ENCODE peak calls at places on chromosomes 2 and 18, in five cellular contexts. One of them, this sample, is unnamed.

GRCh38 chr2:63424329-63425078 is 163.8 kb downstream of the WDPCP start:
- DNase-seq in cardiac fibroblast: peak; percentile 53
- DNase-seq in ascending aorta: no peak
- DNase-seq in fibroblast of lung: peak; percentile 59
- DNase-seq in fibroblast of the aortic adventitia: peak; percentile 36
- DNase-seq in this sample: peak; percentile 61

GRCh38 chr2:10080536-10081304 is 509 bp upstream of the CYS1 start:
- DNase-seq in fibroblast of the aortic adventitia: no peak
- DNase-seq in cardiac fibroblast: no peak
- DNase-seq in ascending aorta: no peak
- DNase-seq in fibroblast of lung: no peak
- DNase-seq in this sample: no peak

GRCh38 chr2:105803773-105804172 is 59.1 kb downstream of the NCK2 start:
- DNase-seq in fibroblast of lung: no peak
- DNase-seq in fibroblast of the aortic adventitia: no peak
- DNase-seq in ascending aorta: no peak
- DNase-seq in cardiac fibroblast: no peak
- DNase-seq in this sample: no peak

GRCh38 chr2:224690868-224691267 is 25.3 kb downstream of the CCDC195 start:
- DNase-seq in fibroblast of lung: no peak
- DNase-seq in ascending aorta: no peak
- DNase-seq in fibroblast of the aortic adventitia: no peak
- DNase-seq in cardiac fibroblast: no peak
- DNase-seq in this sample: no peak

GRCh38 chr18:45024357-45025107 is 343.8 kb downstream of the SETBP1 start:
- DNase-seq in fibroblast of the aortic adventitia: no peak
- DNase-seq in ascending aorta: no peak
- DNase-seq in fibroblast of lung: no peak
- DNase-seq in cardiac fibroblast: no peak
- DNase-seq in this sample: no peak

GRCh38 chr2:152962446-152962845 is 244.0 kb downstream of the ARL6IP6 start:
- DNase-seq in ascending aorta: no peak
- DNase-seq in fibroblast of the aortic adventitia: no peak
- DNase-seq in fibroblast of lung: no peak
- DNase-seq in cardiac fibroblast: no peak
- DNase-seq in this sample: no peak

GRCh38 chr2:146701183-146701582 is 1143.6 kb upstream of the ACVR2A start:
- DNase-seq in ascending aorta: no peak
- DNase-seq in cardiac fibroblast: no peak
- DNase-seq in fibroblast of lung: no peak
- DNase-seq in fibroblast of the aortic adventitia: no peak
- DNase-seq in this sample: no peak

GRCh38 chr18:3481696-3482210 is 31.8 kb downstream of the TGIF1 start:
- DNase-seq in cardiac fibroblast: peak; percentile 69
- DNase-seq in fibroblast of the aortic adventitia: peak; percentile 52
- DNase-seq in ascending aorta: no peak
- DNase-seq in fibroblast of lung: peak; percentile 73
- DNase-seq in this sample: peak; percentile 48

GRCh38 chr2:221851531-221852045 is 279.5 kb upstream of the EPHA4 start:
- DNase-seq in fibroblast of the aortic adventitia: no peak
- DNase-seq in cardiac fibroblast: no peak
- DNase-seq in fibroblast of lung: no peak
- DNase-seq in ascending aorta: no peak
- DNase-seq in this sample: no peak

GRCh38 chr18:59769105-59769865 is 72.1 kb upstream of the CCBE1 start:
- DNase-seq in fibroblast of lung: peak; percentile 78
- DNase-seq in fibroblast of the aortic adventitia: peak; percentile 85
- DNase-seq in cardiac fibroblast: peak; percentile 72
- DNase-seq in ascending aorta: no peak
- DNase-seq in this sample: peak; percentile 70

GRCh38 chr2:60818272-60818671 is 62.2 kb downstream of the PAPOLG start:
- DNase-seq in cardiac fibroblast: no peak
- DNase-seq in fibroblast of the aortic adventitia: no peak
- DNase-seq in ascending aorta: no peak
- DNase-seq in fibroblast of lung: peak; percentile 4
- DNase-seq in this sample: no peak

GRCh38 chr2:228782281-228782680 is 488.8 kb downstream of the PID1 start:
- DNase-seq in fibroblast of the aortic adventitia: no peak
- DNase-seq in cardiac fibroblast: no peak
- DNase-seq in ascending aorta: no peak
- DNase-seq in fibroblast of lung: no peak
- DNase-seq in this sample: no peak

GRCh38 chr2:231361701-231362588 is 33.6 kb upstream of the B3GNT7 start:
- DNase-seq in ascending aorta: no peak
- DNase-seq in fibroblast of lung: no peak
- DNase-seq in cardiac fibroblast: no peak
- DNase-seq in fibroblast of the aortic adventitia: no peak
- DNase-seq in this sample: no peak

GRCh38 chr2:218344090-218344754 is 12.4 kb upstream of the CATIP start:
- DNase-seq in fibroblast of the aortic adventitia: no peak
- DNase-seq in ascending aorta: no peak
- DNase-seq in fibroblast of lung: no peak
- DNase-seq in cardiac fibroblast: no peak
- DNase-seq in this sample: no peak

GRCh38 chr2:50547521-50547920 is 484.4 kb downstream of the NRXN1 start:
- DNase-seq in ascending aorta: no peak
- DNase-seq in fibroblast of lung: peak; percentile 25
- DNase-seq in fibroblast of the aortic adventitia: no peak
- DNase-seq in cardiac fibroblast: no peak
- DNase-seq in this sample: peak; percentile 3

GRCh38 chr2:47056875-47057731 is 98.0 kb downstream of the STPG4 start:
- DNase-seq in cardiac fibroblast: peak; percentile 78
- DNase-seq in fibroblast of the aortic adventitia: peak; percentile 68
- DNase-seq in fibroblast of lung: peak; percentile 39
- DNase-seq in ascending aorta: no peak
- DNase-seq in this sample: no peak

GRCh38 chr2:186691900-186692299 is 2.0 kb upstream of the FAM171B start:
- DNase-seq in fibroblast of the aortic adventitia: no peak
- DNase-seq in fibroblast of lung: no peak
- DNase-seq in cardiac fibroblast: no peak
- DNase-seq in ascending aorta: no peak
- DNase-seq in this sample: no peak

GRCh38 chr2:103161456-103162289 is 399.8 kb downstream of the TMEM182 start:
- DNase-seq in cardiac fibroblast: peak; percentile 61
- DNase-seq in fibroblast of lung: peak; percentile 57
- DNase-seq in ascending aorta: no peak
- DNase-seq in fibroblast of the aortic adventitia: peak; percentile 43
- DNase-seq in this sample: peak; percentile 7

GRCh38 chr2:51880153-51880552 is 848.2 kb upstream of the NRXN1 start:
- DNase-seq in cardiac fibroblast: no peak
- DNase-seq in fibroblast of the aortic adventitia: no peak
- DNase-seq in fibroblast of lung: no peak
- DNase-seq in ascending aorta: no peak
- DNase-seq in this sample: no peak

GRCh38 chr2:67304300-67304890 is 92.7 kb upstream of the ETAA1 start:
- DNase-seq in fibroblast of lung: no peak
- DNase-seq in fibroblast of the aortic adventitia: no peak
- DNase-seq in ascending aorta: no peak
- DNase-seq in cardiac fibroblast: no peak
- DNase-seq in this sample: no peak

GRCh38 chr2:120982598-120982997 is 246.9 kb downstream of the GLI2 start:
- DNase-seq in ascending aorta: no peak
- DNase-seq in cardiac fibroblast: no peak
- DNase-seq in fibroblast of lung: no peak
- DNase-seq in fibroblast of the aortic adventitia: no peak
- DNase-seq in this sample: no peak

GRCh38 chr2:188765522-188765921 is 208.7 kb upstream of the COL3A1 start:
- DNase-seq in cardiac fibroblast: peak; percentile 48
- DNase-seq in fibroblast of the aortic adventitia: peak; percentile 45
- DNase-seq in fibroblast of lung: peak; percentile 32
- DNase-seq in ascending aorta: no peak
- DNase-seq in this sample: no peak

GRCh38 chr2:191169456-191170300 is 18.9 kb upstream of the STAT4 start:
- DNase-seq in fibroblast of the aortic adventitia: no peak
- DNase-seq in cardiac fibroblast: no peak
- DNase-seq in ascending aorta: no peak
- DNase-seq in fibroblast of lung: no peak
- DNase-seq in this sample: no peak

GRCh38 chr2:149894226-149894625 is 306.7 kb upstream of the MMADHC start:
- DNase-seq in fibroblast of the aortic adventitia: no peak
- DNase-seq in cardiac fibroblast: no peak
- DNase-seq in ascending aorta: no peak
- DNase-seq in fibroblast of lung: no peak
- DNase-seq in this sample: peak; percentile 62

GRCh38 chr18:6543330-6543908 is 128.7 kb upstream of the L3MBTL4 start:
- DNase-seq in fibroblast of lung: peak; percentile 79
- DNase-seq in ascending aorta: no peak
- DNase-seq in cardiac fibroblast: peak; percentile 65
- DNase-seq in fibroblast of the aortic adventitia: peak; percentile 59
- DNase-seq in this sample: peak; percentile 62

GRCh38 chr2:167420261-167420660 is 532.0 kb downstream of the XIRP2 start:
- DNase-seq in fibroblast of lung: peak; percentile 67
- DNase-seq in fibroblast of the aortic adventitia: no peak
- DNase-seq in cardiac fibroblast: no peak
- DNase-seq in ascending aorta: no peak
- DNase-seq in this sample: no peak

GRCh38 chr2:66576381-66577330 is 141.7 kb downstream of the MEIS1 start:
- DNase-seq in fibroblast of lung: peak; percentile 89
- DNase-seq in cardiac fibroblast: peak; percentile 49
- DNase-seq in ascending aorta: no peak
- DNase-seq in fibroblast of the aortic adventitia: peak; percentile 83
- DNase-seq in this sample: peak; percentile 70

GRCh38 chr2:219289537-219290361 is 10.6 kb downstream of the DNAJB2 start:
- DNase-seq in fibroblast of lung: peak; percentile 97
- DNase-seq in ascending aorta: no peak
- DNase-seq in cardiac fibroblast: peak; percentile 98
- DNase-seq in fibroblast of the aortic adventitia: peak; percentile 94
- DNase-seq in this sample: peak; percentile 96

GRCh38 chr2:227456772-227457171 is 15.2 kb upstream of the AGFG1 start:
- DNase-seq in fibroblast of lung: no peak
- DNase-seq in fibroblast of the aortic adventitia: no peak
- DNase-seq in cardiac fibroblast: peak; percentile 31
- DNase-seq in ascending aorta: no peak
- DNase-seq in this sample: peak; percentile 63

GRCh38 chr18:808086-808485 is 4.0 kb downstream of the YES1 start:
- DNase-seq in ascending aorta: no peak
- DNase-seq in fibroblast of lung: peak; percentile 33
- DNase-seq in cardiac fibroblast: peak; percentile 43
- DNase-seq in fibroblast of the aortic adventitia: peak; percentile 52
- DNase-seq in this sample: no peak

DNA sequence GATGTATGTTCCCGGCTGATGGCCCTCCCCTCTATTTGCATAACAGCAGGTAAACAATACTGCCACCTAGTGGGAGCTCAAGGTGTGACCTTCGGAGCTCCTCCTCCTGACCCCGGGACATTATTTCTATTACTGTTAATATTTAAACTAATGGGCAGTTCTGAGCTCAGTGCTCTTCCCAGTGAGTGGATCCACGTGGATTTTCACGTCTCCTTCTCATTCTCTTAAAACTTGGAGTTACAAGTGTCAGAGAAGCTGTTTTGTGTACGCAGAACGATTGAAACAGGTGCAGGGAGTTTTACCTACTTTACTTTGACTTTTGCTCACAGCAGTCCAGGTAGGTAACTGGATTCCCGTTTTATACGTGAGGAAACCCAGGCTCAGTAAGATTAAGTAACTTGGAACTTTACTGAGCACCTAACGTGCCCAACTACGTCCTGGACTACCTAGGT is 127.3 kb downstream of the PRKCE start:
- DNase-seq in fibroblast of the aortic adventitia: peak; percentile 83
- DNase-seq in cardiac fibroblast: peak; percentile 81
- DNase-seq in fibroblast of lung: peak; percentile 75
- DNase-seq in ascending aorta: no peak
- DNase-seq in this sample: peak; percentile 37
- H3K4me3 ChIP-seq in fibroblast of the aortic adventitia: no peak overlapping the region
- H3K4me3 ChIP-seq in cardiac fibroblast: no peak overlapping the region
- H3K4me3 ChIP-seq in fibroblast of lung: no peak overlapping the region
- H3K4me3 ChIP-seq in ascending aorta: no peak overlapping the region
- H3K4me3 ChIP-seq in this sample: no peak overlapping the region

DNA sequence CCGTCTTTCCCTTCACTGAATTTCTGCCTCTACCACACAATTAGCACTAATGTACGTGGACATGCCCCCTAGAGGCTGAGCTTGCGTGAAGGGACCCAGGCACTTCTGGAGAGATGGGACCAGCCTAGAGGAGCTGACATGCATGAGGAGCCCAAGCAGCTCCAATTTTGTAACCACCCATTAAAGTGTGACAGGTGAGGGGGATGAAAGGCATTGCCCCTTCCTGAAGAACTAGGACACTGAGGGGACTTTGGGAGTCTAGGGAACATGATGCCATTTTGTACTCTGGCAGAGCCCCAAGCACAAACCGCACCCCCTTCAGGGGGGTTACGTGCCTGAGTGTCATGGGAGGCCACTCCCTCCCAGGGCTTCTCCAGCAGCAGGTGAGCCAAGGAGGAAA is 63.6 kb downstream of the HNRNPLL start:
- DNase-seq in fibroblast of the aortic adventitia: no peak
- DNase-seq in cardiac fibroblast: no peak
- DNase-seq in fibroblast of lung: no peak
- DNase-seq in ascending aorta: no peak
- DNase-seq in this sample: no peak
- TF ChIP-seq CTCF in fibroblast of the aortic adventitia: no peak
- TF ChIP-seq CTCF in cardiac fibroblast: no peak
- TF ChIP-seq CTCF in fibroblast of lung: no peak
- TF ChIP-seq CTCF in ascending aorta: no peak
- TF ChIP-seq CTCF in this sample: no peak

DNA sequence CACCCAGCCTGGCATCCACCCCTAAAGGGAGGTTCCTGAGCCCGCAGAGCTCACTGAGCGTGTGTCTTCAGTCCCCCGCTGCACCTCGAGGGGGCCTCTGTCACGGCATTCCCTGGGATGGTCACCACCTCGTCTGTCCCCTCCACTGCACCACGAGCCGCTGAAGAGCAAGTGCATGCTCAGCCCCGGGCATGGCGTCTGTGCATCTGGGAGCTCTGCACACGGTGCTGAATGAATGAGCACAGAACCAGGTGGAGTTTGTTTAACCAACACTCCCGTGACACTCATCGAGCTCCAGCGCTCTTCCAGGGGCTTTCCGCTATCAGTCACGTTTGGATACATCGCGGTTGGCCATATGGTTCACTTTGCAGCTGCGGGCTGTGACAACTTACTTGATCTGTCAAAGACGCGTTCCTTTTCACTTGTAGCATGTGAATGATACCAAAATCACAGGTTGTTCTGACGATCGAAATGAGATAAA is 9.2 kb downstream of the ALLC start:
- DNase-seq in fibroblast of lung: peak; percentile 70
- DNase-seq in fibroblast of the aortic adventitia: no peak
- DNase-seq in cardiac fibroblast: peak; percentile 5
- DNase-seq in ascending aorta: no peak
- DNase-seq in this sample: no peak
- H3K4me3 ChIP-seq in fibroblast of lung: peak overlapping the region; percentile 45
- H3K4me3 ChIP-seq in fibroblast of the aortic adventitia: no peak overlapping the region
- H3K4me3 ChIP-seq in cardiac fibroblast: no peak overlapping the region
- H3K4me3 ChIP-seq in ascending aorta: no peak overlapping the region
- H3K4me3 ChIP-seq in this sample: no peak overlapping the region

GRCh38 chr2:156779416-156780117 is 343.4 kb downstream of the GPD2 start:
- DNase-seq in fibroblast of the aortic adventitia: no peak
- DNase-seq in ascending aorta: no peak
- DNase-seq in cardiac fibroblast: no peak
- DNase-seq in fibroblast of lung: no peak
- DNase-seq in this sample: no peak
- TF ChIP-seq CTCF in fibroblast of the aortic adventitia: no peak
- TF ChIP-seq CTCF in ascending aorta: no peak
- TF ChIP-seq CTCF in cardiac fibroblast: no peak
- TF ChIP-seq CTCF in fibroblast of lung: no peak
- TF ChIP-seq CTCF in this sample: no peak